ENCODE peak calls at places on chromosomes 7 and 10, in nine cellular contexts. U is adrenal gland; L is esophagus squamous epithelium; F is Jurkat, Clone E6-1; Y is neural progenitor cell; O is Karpas-422; E is CD8-positive, alpha-beta T cell; R is cardiac muscle cell; G is breast epithelium. Q is an unnamed sample.

GRCh38 chr7:40840990-40841389 is 706.2 kb downstream of the SUGCT start:
- DNase-seq in U (no peak), L (no peak), F (no peak), Y (no peak), O (no peak), E (no peak), R (no peak), G (no peak), Q (no peak)

GRCh38 chr7:107996072-107996824 is 6.7 kb downstream of the LAMB1 start:
- DNase-seq in U (no peak), L (no peak), F (no peak), Y (peak), O (no peak), E (no peak), R (no peak), G (no peak), Q (no peak)

GRCh38 chr10:7378602-7379403 is 32.0 kb downstream of the SFMBT2 start:
- DNase-seq in U (no peak), L (no peak), F (no peak), Y (no peak), O (no peak), E (peak), R (no peak), G (no peak), Q (no peak)

GRCh38 chr7:43847496-43847895 is 21.8 kb downstream of the MRPS24 start:
- DNase-seq in U (no peak), L (no peak), F (no peak), Y (no peak), O (no peak), E (no peak), R (no peak), G (no peak), Q (no peak)

GRCh38 chr10:43084812-43085211 is 7.9 kb downstream of the RET start:
- DNase-seq in U (no peak), L (no peak), F (no peak), Y (no peak), O (no peak), E (no peak), R (no peak), G (no peak), Q (no peak)

GRCh38 chr10:100395626-100396025 is 48.6 kb downstream of the SCD start:
- DNase-seq in U (no peak), L (no peak), F (no peak), Y (no peak), O (no peak), E (no peak), R (no peak), G (no peak), Q (no peak)

GRCh38 chr10:88892223-88892967 is 12.3 kb downstream of the STAMBPL1 start:
- DNase-seq in U (no peak), L (no peak), F (no peak), Y (no peak), O (no peak), E (no peak), R (no peak), G (no peak), Q (no peak)

GRCh38 chr10:113226404-113226803 is 276.4 kb downstream of the TCF7L2 start:
- DNase-seq in U (no peak), L (no peak), F (peak), Y (no peak), O (no peak), E (no peak), R (no peak), G (no peak), Q (no peak)

GRCh38 chr7:134355925-134356324 is 39.2 kb upstream of the SLC35B4 start:
- DNase-seq in U (no peak), L (no peak), F (no peak), Y (no peak), O (no peak), E (no peak), R (no peak), G (peak), Q (no peak)

GRCh38 chr7:63900394-63901203 is 98.0 kb upstream of the ZNF722 start:
- DNase-seq in U (peak), L (peak), F (no peak), Y (no peak), O (no peak), E (peak), R (no peak), G (peak), Q (peak)

GRCh38 chr7:104973909-104974415 is 40.0 kb upstream of the KMT2E start:
- DNase-seq in U (no peak), L (no peak), F (no peak), Y (no peak), O (no peak), E (no peak), R (no peak), G (no peak), Q (no peak)

GRCh38 chr7:22371878-22372277 is 14.9 kb upstream of the RAPGEF5 start:
- DNase-seq in U (no peak), L (no peak), F (no peak), Y (no peak), O (no peak), E (no peak), R (no peak), G (no peak), Q (no peak)

GRCh38 chr10:69407621-69408301 is 9.0 kb downstream of the TACR2 start:
- DNase-seq in U (peak), L (no peak), F (peak), Y (peak), O (peak), E (no peak), R (peak), G (no peak), Q (no peak)

GRCh38 chr7:105268056-105268455 is 120.7 kb downstream of the SRPK2 start:
- DNase-seq in U (no peak), L (no peak), F (no peak), Y (no peak), O (peak), E (no peak), R (no peak), G (no peak), Q (peak)

GRCh38 chr10:70785190-70785589 is at the start of gene TBATA:
- DNase-seq in U (no peak), L (no peak), F (peak), Y (no peak), O (no peak), E (no peak), R (no peak), G (no peak), Q (no peak)

GRCh38 chr7:101814081-101814995 is 3.1 kb upstream of the CUX1 start:
- DNase-seq in U (peak), L (no peak), F (peak), Y (peak), O (peak), E (peak), R (peak), G (no peak), Q (peak)

GRCh38 chr7:151968357-151968756 is 12.1 kb downstream of the GALNTL5 start:
- DNase-seq in U (no peak), L (no peak), F (no peak), Y (no peak), O (no peak), E (no peak), R (no peak), G (no peak), Q (no peak)

GRCh38 chr7:13882051-13882450 is 107.4 kb downstream of the ETV1 start:
- DNase-seq in U (no peak), L (no peak), F (no peak), Y (no peak), O (no peak), E (no peak), R (no peak), G (no peak), Q (no peak)

GRCh38 chr7:20131776-20132175 is 85.4 kb downstream of the MACC1 start:
- DNase-seq in U (no peak), L (no peak), F (no peak), Y (no peak), O (no peak), E (no peak), R (no peak), G (no peak), Q (no peak)

GRCh38 chr7:150323682-150324365 is 479 bp upstream of the ACTR3C start:
- DNase-seq in U (no peak), L (no peak), F (peak), Y (no peak), O (peak), E (no peak), R (peak), G (no peak), Q (no peak)

GRCh38 chr7:71244023-71244422 is 112.1 kb downstream of the GALNT17 start:
- DNase-seq in U (no peak), L (no peak), F (no peak), Y (no peak), O (no peak), E (no peak), R (peak), G (no peak), Q (no peak)

GRCh38 chr10:24254180-24254579 is 45.2 kb downstream of the KIAA1217 start:
- DNase-seq in U (no peak), L (no peak), F (no peak), Y (no peak), O (no peak), E (no peak), R (no peak), G (no peak), Q (no peak)

GRCh38 chr7:137606061-137606674 is 240.6 kb downstream of the DGKI start:
- DNase-seq in U (no peak), L (no peak), F (peak), Y (peak), O (peak), E (no peak), R (peak), G (no peak), Q (no peak)

GRCh38 chr10:101354584-101355070 is 662 bp downstream of the BTRC start:
- DNase-seq in U (no peak), L (no peak), F (no peak), Y (no peak), O (no peak), E (no peak), R (no peak), G (no peak), Q (no peak)

GRCh38 chr10:86138551-86139065 is 228.0 kb downstream of the GRID1 start:
- DNase-seq in U (no peak), L (no peak), F (no peak), Y (no peak), O (no peak), E (no peak), R (no peak), G (no peak), Q (no peak)

GRCh38 chr10:6072215-6072941 is 10.2 kb upstream of the IL2RA start:
- DNase-seq in U (no peak), L (no peak), F (no peak), Y (no peak), O (peak), E (no peak), R (no peak), G (no peak), Q (peak)

GRCh38 chr7:90520484-90520883 is 51.0 kb downstream of the PTTG1IP2 start:
- DNase-seq in U (no peak), L (no peak), F (no peak), Y (peak), O (peak), E (no peak), R (peak), G (no peak), Q (no peak)

GRCh38 chr10:60340973-60341372 is 48.7 kb downstream of the ANK3 start:
- DNase-seq in U (no peak), L (no peak), F (no peak), Y (no peak), O (no peak), E (no peak), R (no peak), G (no peak), Q (no peak)

GRCh38 chr10:59470570-59470969 is 108.2 kb upstream of the FAM13C start:
- DNase-seq in U (no peak), L (no peak), F (no peak), Y (no peak), O (no peak), E (no peak), R (no peak), G (no peak), Q (no peak)

GRCh38 chr10:97888641-97889262 is 39.1 kb downstream of the GOLGA7B start:
- DNase-seq in U (peak), L (no peak), F (no peak), Y (peak), O (no peak), E (no peak), R (no peak), G (no peak), Q (no peak)

GRCh38 chr10:11687779-11688447 is 54.3 kb upstream of the ECHDC3 start:
- DNase-seq in U (no peak), L (no peak), F (no peak), Y (no peak), O (no peak), E (no peak), R (no peak), G (peak), Q (no peak)

GRCh38 chr7:100568936-100569844 is 4.5 kb downstream of the SAP25 start:
- DNase-seq in U (peak), L (no peak), F (no peak), Y (peak), O (peak), E (no peak), R (peak), G (peak), Q (no peak)

GRCh38 chr10:97321032-97321806 is 2.1 kb downstream of the FRAT1 start:
- DNase-seq in U (peak), L (no peak), F (no peak), Y (peak), O (no peak), E (no peak), R (no peak), G (no peak), Q (no peak)

GRCh38 chr7:1386623-1387220 is 72.5 kb downstream of the MICALL2 start:
- DNase-seq in U (no peak), L (no peak), F (no peak), Y (no peak), O (no peak), E (no peak), R (no peak), G (no peak), Q (no peak)

GRCh38 chr7:133207687-133208086 is 45.2 kb upstream of the EXOC4 start:
- DNase-seq in U (no peak), L (no peak), F (peak), Y (peak), O (peak), E (no peak), R (no peak), G (no peak), Q (peak)

GRCh38 chr7:143900230-143900766 is 1.7 kb downstream of the TCAF1 start:
- DNase-seq in U (peak), L (no peak), F (no peak), Y (peak), O (no peak), E (no peak), R (no peak), G (no peak), Q (no peak)
- H3K4me3 ChIP-seq in U (peak), L (peak), F (no peak), Y (peak), O (no peak), E (no peak), R (peak), G (peak), Q (no peak)

DNA sequence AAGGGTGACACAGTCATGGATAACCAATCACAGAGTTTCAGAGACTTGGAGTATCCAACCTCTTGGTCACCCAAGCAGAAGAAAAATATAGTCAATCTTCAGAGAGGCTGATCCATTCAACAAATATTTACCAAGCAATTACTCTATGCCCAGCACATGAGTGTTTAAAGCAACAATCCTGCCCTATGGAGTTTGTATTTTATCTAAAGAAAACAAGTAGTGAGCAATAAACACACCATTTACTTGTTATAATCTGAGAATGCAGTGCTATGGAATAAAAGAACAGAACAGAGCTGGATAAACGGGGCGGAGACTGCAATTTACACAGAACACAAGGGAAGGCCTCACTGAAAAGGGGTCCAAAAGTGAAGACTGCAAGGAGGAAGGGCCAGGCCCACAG is 63.8 kb downstream of the GRB10 start:
- DNase-seq in U (no peak), L (no peak), F (no peak), Y (no peak), O (no peak), E (no peak), R (no peak), G (no peak), Q (no peak)
- H3K4me3 ChIP-seq in U (no peak), L (no peak), F (no peak), Y (no peak), O (no peak), E (no peak), R (no peak), G (no peak), Q (no peak)

GRCh38 chr7:12222889-12223579 is 11.9 kb downstream of the TMEM106B start:
- DNase-seq in U (no peak), L (no peak), F (peak), Y (no peak), O (peak), E (no peak), R (no peak), G (no peak), Q (peak)

GRCh38 chr7:12217311-12217710 is 6.2 kb downstream of the TMEM106B start:
- DNase-seq in U (no peak), L (no peak), F (no peak), Y (no peak), O (no peak), E (no peak), R (no peak), G (no peak), Q (no peak)

GRCh38 chr7:12220321-12221046 is 9.4 kb downstream of the TMEM106B start:
- DNase-seq in U (no peak), L (no peak), F (no peak), Y (no peak), O (peak), E (no peak), R (no peak), G (no peak), Q (no peak)

GRCh38 chr7:12221414-12221813 is 10.3 kb downstream of the TMEM106B start:
- DNase-seq in U (peak), L (no peak), F (no peak), Y (no peak), O (no peak), E (no peak), R (no peak), G (no peak), Q (no peak)
- H3K4me3 ChIP-seq in U (no peak), L (no peak), F (no peak), Y (no peak), O (no peak), E (no peak), R (no peak), G (no peak), Q (no peak)

GRCh38 chr10:127736222-127736914 is 617 bp upstream of the FOXI2 start:
- DNase-seq in U (no peak), L (no peak), F (no peak), Y (peak), O (no peak), E (no peak), R (peak), G (no peak), Q (no peak)
- H3K4me3 ChIP-seq in U (no peak), L (peak), F (no peak), Y (peak), O (no peak), E (no peak), R (no peak), G (peak), Q (no peak)

DNA sequence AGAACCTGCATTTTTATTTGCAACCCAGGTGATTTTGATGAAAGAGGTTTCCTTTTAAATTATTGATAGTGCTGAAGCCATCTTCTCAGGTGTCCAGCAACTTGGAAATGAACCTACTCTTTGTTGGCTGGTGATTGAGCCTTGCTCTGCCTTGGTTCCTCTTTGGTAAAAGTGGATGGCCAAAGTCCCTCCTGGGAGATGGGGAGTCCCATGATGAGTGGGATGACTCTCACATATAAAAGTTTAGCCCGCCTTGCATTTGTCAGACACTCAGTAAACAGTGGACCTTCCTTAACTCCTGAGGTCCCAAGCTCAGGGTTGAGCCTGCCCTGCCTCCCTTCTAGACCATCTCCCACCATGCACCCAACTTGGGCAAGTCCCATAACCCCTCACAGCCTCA is 28.9 kb upstream of the KAT6B start:
- DNase-seq in U (no peak), L (no peak), F (no peak), Y (no peak), O (no peak), E (no peak), R (no peak), G (no peak), Q (no peak)
- H3K4me3 ChIP-seq in U (no peak), L (no peak), F (no peak), Y (no peak), O (no peak), E (no peak), R (no peak), G (no peak), Q (no peak)

DNA sequence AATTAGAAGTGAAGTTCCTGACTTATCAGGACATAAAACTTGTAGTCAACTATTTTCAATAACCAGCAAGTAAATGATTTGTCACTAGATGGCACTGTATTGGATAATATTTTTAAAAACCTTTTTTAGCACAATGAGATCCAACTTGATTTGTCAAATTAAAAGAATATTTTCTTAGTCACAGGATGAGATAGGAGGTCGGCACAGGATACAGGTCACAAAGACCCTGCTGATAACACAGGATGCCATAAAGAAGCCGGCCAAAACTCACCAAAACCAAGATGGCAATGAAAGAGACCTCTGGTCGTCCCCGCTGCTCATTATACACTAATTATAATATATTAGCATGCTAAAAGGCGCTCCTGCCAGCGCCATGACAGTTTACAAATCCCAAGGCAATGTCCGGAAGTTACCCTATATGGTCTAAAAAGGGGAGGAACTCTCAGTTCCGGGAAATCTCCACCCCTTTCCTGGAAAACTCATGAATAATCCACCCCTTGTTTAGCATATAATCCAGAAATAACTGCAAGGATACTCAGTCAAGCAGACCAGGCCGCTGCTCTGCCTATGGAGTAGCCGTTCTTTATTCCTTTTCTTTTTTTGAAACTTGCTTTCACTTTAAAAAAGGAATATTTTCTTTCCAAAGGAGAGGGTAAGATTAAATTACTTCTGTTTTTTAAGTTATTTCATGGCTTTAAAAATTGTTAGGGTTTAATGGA is 255.7 kb upstream of the MKLN1 start:
- DNase-seq in U (peak), L (no peak), F (no peak), Y (no peak), O (peak), E (no peak), R (no peak), G (no peak), Q (peak)
- H3K4me3 ChIP-seq in U (peak), L (peak), F (no peak), Y (no peak), O (peak), E (no peak), R (no peak), G (peak), Q (peak)

DNA sequence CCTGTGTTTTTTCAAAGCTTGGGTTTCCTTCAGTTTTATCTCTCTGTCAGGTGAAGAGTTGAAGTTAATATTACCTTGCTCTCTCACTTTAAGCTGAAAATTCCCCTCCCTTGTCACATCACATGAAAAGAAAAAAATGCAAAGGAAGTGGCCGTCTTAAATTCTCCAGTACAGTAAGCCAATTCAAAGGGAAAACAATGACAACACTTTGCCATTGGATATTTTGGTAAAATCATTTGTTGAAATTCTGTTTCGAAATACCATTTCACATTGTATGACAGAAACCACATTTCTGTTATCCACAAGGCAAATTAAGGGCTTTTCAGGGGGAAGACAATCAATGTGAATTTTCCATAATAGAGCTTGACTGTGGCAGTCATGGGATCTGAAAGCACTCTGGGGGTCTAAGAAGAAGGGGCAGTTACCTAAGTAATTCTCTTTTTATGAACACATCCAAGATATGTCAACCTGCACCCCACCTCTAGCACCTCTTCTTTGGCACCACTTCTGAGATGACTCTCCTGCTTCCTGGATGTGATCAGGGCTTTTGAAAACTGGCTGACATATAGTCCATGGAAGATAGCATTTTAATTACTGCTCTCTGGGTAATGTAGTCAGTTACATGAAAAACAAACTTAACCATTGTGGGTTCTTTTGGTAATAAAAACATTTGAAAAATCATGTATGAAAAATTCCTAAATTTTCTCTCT is 63.8 kb downstream of the ENTPD1 start:
- DNase-seq in U (no peak), L (no peak), F (no peak), Y (no peak), O (no peak), E (no peak), R (no peak), G (no peak), Q (no peak)
- H3K4me3 ChIP-seq in U (no peak), L (no peak), F (no peak), Y (no peak), O (no peak), E (no peak), R (no peak), G (no peak), Q (peak)